ENCODE peak calls at places on chromosomes 11 and 22, in five cellular contexts. G, N, E, U and Q are unnamed samples.

GRCh38 chr11:77107950-77108349 is 5.3 kb downstream of the OMP start:
- DNase-seq in E (no peak), G (peak), U (no peak), N (peak), Q (no peak)

GRCh38 chr11:12274558-12275197 is 102.7 kb upstream of the PARVA start:
- DNase-seq in E (no peak), N (no peak), G (peak), U (no peak), Q (peak)

GRCh38 chr11:111399187-111400031 is 20.3 kb upstream of the POU2AF1 start:
- DNase-seq in G (no peak), N (no peak), E (peak), U (no peak), Q (no peak)

GRCh38 chr22:49774499-49775151 is 53.0 kb downstream of the BRD1 start:
- DNase-seq in E (no peak), N (no peak), G (no peak), U (no peak), Q (no peak)

GRCh38 chr22:36325163-36326031 is 62.4 kb downstream of the MYH9 start:
- DNase-seq in U (no peak), E (no peak), N (peak), G (no peak), Q (peak)

GRCh38 chr22:39723899-39724351 is 153.4 kb downstream of the CACNA1I start:
- DNase-seq in E (no peak), U (no peak), N (peak), G (peak), Q (peak)

GRCh38 chr11:57641426-57641825 is 8.3 kb downstream of the YPEL4 start:
- DNase-seq in N (peak), E (peak), U (no peak), G (peak), Q (no peak)

GRCh38 chr22:38927033-38927789 is 30.2 kb upstream of the APOBEC3A start:
- DNase-seq in U (peak), G (no peak), N (peak), E (no peak), Q (no peak)

GRCh38 chr11:12808519-12808918 is 134.3 kb downstream of the TEAD1 start:
- DNase-seq in N (peak), E (no peak), U (no peak), G (peak), Q (no peak)

GRCh38 chr11:11843233-11843632 is 1.5 kb downstream of the USP47 start:
- DNase-seq in E (peak), N (peak), U (no peak), G (peak), Q (no peak)

GRCh38 chr22:41094036-41094435 is 1.6 kb downstream of the EP300 start:
- DNase-seq in E (peak), G (peak), U (no peak), N (peak), Q (no peak)

GRCh38 chr11:65362320-65362931 is 7.9 kb downstream of the TIGD3 start:
- DNase-seq in U (peak), E (no peak), G (no peak), N (no peak), Q (no peak)

GRCh38 chr11:104134760-104135159 is 29.2 kb downstream of the PDGFD start:
- DNase-seq in E (no peak), N (peak), G (peak), U (no peak), Q (no peak)

GRCh38 chr22:45994516-45995404 is 17.8 kb upstream of the WNT7B start:
- DNase-seq in N (peak), G (peak), U (no peak), E (peak), Q (no peak)

GRCh38 chr11:112961751-112962747 is 829 bp downstream of the NCAM1 start:
- DNase-seq in U (no peak), G (no peak), N (peak), E (no peak), Q (no peak)

GRCh38 chr22:40512426-40513136 is 123.9 kb downstream of the MRTFA start:
- DNase-seq in N (peak), G (peak), E (no peak), U (no peak), Q (peak)

GRCh38 chr11:75159081-75159953 is 8.4 kb downstream of the SLCO2B1 start:
- DNase-seq in N (no peak), G (no peak), U (no peak), E (no peak), Q (no peak)

GRCh38 chr22:45129703-45130524 is 33.8 kb upstream of the NUP50 start:
- DNase-seq in G (no peak), N (no peak), U (no peak), E (no peak), Q (no peak)

GRCh38 chr22:24977370-24978230 is 25.1 kb downstream of the KIAA1671 start:
- DNase-seq in N (peak), G (no peak), E (no peak), U (no peak), Q (peak)

GRCh38 chr22:17303840-17304779 is 65.2 kb upstream of the CECR2 start:
- DNase-seq in G (no peak), N (no peak), U (peak), E (peak), Q (no peak)

GRCh38 chr11:82865841-82866240 is 34.4 kb downstream of the PRCP start:
- DNase-seq in E (no peak), N (no peak), G (peak), U (no peak), Q (no peak)

GRCh38 chr11:131691558-131692041 is 321.2 kb downstream of the NTM start:
- DNase-seq in E (no peak), U (no peak), N (peak), G (peak), Q (no peak)

GRCh38 chr11:103364687-103365086 is 255.5 kb downstream of the DYNC2H1 start:
- DNase-seq in N (no peak), G (no peak), E (no peak), U (no peak), Q (no peak)

GRCh38 chr11:76380161-76380976 is 563 bp downstream of the THAP12 start:
- DNase-seq in G (peak), N (peak), U (no peak), E (peak), Q (peak)

GRCh38 chr11:15826826-15827225 is 529.5 kb downstream of the SOX6 start:
- DNase-seq in N (peak), E (peak), U (no peak), G (no peak), Q (no peak)

GRCh38 chr11:117824571-117825537 is at the start of gene FXYD2:
- DNase-seq in G (no peak), E (no peak), N (peak), U (no peak), Q (peak)

GRCh38 chr11:125618383-125618782 is 6.6 kb upstream of the CHEK1 start:
- DNase-seq in U (no peak), N (no peak), E (no peak), G (no peak), Q (no peak)

GRCh38 chr11:131275580-131275979 is 94.8 kb upstream of the NTM start:
- DNase-seq in N (no peak), U (no peak), E (no peak), G (no peak), Q (no peak)

GRCh38 chr22:48256776-48257689 is 1494.6 kb downstream of the TBC1D22A start:
- DNase-seq in E (no peak), N (no peak), G (no peak), U (no peak), Q (no peak)

GRCh38 chr11:65871811-65872548 is 620 bp downstream of the EFEMP2 start:
- DNase-seq in N (peak), U (no peak), E (no peak), G (no peak), Q (no peak)

GRCh38 chr11:121716060-121716459 is 263.3 kb upstream of the SORL1-AS1 start:
- DNase-seq in N (peak), G (no peak), E (no peak), U (no peak), Q (no peak)

GRCh38 chr11:8030526-8031247 is 43.5 kb downstream of the EIF3F start:
- DNase-seq in N (no peak), G (no peak), E (no peak), U (no peak), Q (peak)

DNA sequence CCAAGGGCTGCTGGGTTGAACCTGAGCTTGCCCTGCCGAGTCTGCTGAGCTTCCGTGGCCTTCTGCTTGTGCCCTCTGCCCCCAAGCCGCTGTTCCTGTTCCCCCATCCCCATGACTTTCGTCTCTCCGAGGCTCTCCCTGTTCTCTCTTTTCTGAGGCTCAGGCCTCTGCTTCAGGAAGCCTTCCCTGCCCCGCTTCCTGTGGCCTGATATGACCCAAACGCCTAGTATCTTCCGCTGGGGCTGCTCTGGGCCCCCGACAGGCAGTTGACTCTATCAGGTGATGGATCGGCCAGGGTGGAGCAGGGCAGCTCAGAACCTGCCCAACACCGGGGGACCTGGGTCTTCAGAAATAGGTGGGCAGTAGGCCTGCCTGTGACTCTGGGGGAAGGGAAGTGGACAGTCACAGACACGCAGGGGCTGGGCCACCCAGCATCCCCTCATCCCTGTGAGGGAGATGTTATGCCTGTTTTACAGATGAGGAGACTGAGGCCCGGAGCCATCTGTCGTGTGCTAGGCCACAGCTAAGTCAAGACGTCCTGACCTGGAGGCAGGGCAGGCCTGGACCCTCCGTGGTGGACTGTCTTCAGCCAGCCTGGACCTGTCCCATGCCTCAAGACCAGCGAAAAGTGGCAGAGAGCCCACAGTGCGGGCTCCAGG is 16.3 kb downstream of the BAD start:
- DNase-seq in E (no peak), N (peak), U (no peak), G (no peak), Q (no peak)
- H3K4me3 ChIP-seq in E (peak), N (no peak), U (peak), G (no peak), Q (peak)

GRCh38 chr11:119484741-119485605 is 62.0 kb upstream of the THY1 start:
- DNase-seq in U (no peak), G (no peak), N (no peak), E (peak), Q (peak)
- TF ChIP-seq CTCF in U (peak), G (peak), N (peak), E (peak), Q (no peak)

GRCh38 chr22:20729194-20729593 is 44.7 kb upstream of the SERPIND1 start:
- DNase-seq in G (no peak), E (no peak), U (no peak), N (no peak), Q (no peak)
- H3K27ac ChIP-seq in G (no peak), E (no peak), U (no peak), N (no peak), Q (no peak)

GRCh38 chr22:37675930-37676571 is 615 bp downstream of the LGALS1 start:
- DNase-seq in N (peak), G (peak), E (peak), U (no peak), Q (no peak)

GRCh38 chr22:37676691-37677627 is 1.5 kb downstream of the LGALS1 start:
- DNase-seq in G (peak), N (peak), E (peak), U (no peak), Q (peak)

GRCh38 chr22:37679670-37680069 is 4.2 kb downstream of the LGALS1 start:
- DNase-seq in U (no peak), E (no peak), G (no peak), N (no peak), Q (no peak)

GRCh38 chr22:37680191-37680851 is 4.9 kb downstream of the LGALS1 start:
- DNase-seq in U (no peak), G (no peak), E (no peak), N (no peak), Q (no peak)

DNA sequence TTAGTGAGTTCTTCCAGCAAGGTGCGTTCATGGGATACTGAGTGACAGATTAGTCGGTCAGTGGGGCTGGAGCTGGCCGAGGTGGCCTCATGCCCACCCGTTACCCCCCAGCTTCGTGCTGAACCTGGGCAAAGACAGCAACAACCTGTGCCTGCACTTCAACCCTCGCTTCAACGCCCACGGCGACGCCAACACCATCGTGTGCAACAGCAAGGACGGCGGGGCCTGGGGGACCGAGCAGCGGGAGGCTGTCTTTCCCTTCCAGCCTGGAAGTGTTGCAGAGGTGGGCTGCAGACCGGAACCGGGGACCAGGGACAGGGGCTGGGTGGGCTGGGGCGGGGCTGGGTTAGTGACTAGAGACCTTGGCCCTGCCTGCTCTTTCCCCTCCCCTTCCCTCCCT is 2.9 kb downstream of the LGALS1 start:
- DNase-seq in U (no peak), E (no peak), N (no peak), G (no peak), Q (no peak)
- H3K4me3 ChIP-seq in U (peak), E (no peak), N (no peak), G (peak), Q (no peak)